ENCODE peak calls at places on chromosome 4, in eight cellular contexts. One of them, this sample, is unnamed. For H3K4me1, the result is how much of the 10 kb centered on the place peaks cover.

GRCh38 chr4:23922535-23923115 is 32.8 kb upstream of the PPARGC1A start:
- DNase-seq in pancreas: no peak
- DNase-seq in OCI-LY7: no peak
- DNase-seq in hepatocyte: no peak
- DNase-seq in colonic mucosa: no peak
- DNase-seq in testis: no peak
- DNase-seq in tibial artery: no peak
- DNase-seq in effector memory CD4-positive, alpha-beta T cell: no peak
- DNase-seq in this sample: no peak

GRCh38 chr4:17687237-17687857 is 72.9 kb downstream of the MED28 start:
- DNase-seq in OCI-LY7: no peak
- DNase-seq in testis: no peak
- DNase-seq in colonic mucosa: no peak
- DNase-seq in hepatocyte: no peak
- DNase-seq in tibial artery: no peak
- DNase-seq in pancreas: no peak
- DNase-seq in effector memory CD4-positive, alpha-beta T cell: no peak
- DNase-seq in this sample: no peak

GRCh38 chr4:7650606-7651400 is 216.1 kb upstream of the PSAPL1 start:
- DNase-seq in testis: peak
- DNase-seq in hepatocyte: peak
- DNase-seq in colonic mucosa: no peak
- DNase-seq in effector memory CD4-positive, alpha-beta T cell: no peak
- DNase-seq in pancreas: no peak
- DNase-seq in OCI-LY7: peak
- DNase-seq in tibial artery: no peak
- DNase-seq in this sample: no peak

GRCh38 chr4:109967798-109968520 is 55.3 kb downstream of the EGF start:
- DNase-seq in tibial artery: no peak
- DNase-seq in pancreas: no peak
- DNase-seq in effector memory CD4-positive, alpha-beta T cell: no peak
- DNase-seq in colonic mucosa: peak
- DNase-seq in testis: no peak
- DNase-seq in hepatocyte: no peak
- DNase-seq in OCI-LY7: no peak
- DNase-seq in this sample: no peak

GRCh38 chr4:141038428-141038827 is 94.8 kb downstream of the RNF150 start:
- DNase-seq in OCI-LY7: no peak
- DNase-seq in pancreas: no peak
- DNase-seq in testis: no peak
- DNase-seq in effector memory CD4-positive, alpha-beta T cell: no peak
- DNase-seq in hepatocyte: no peak
- DNase-seq in tibial artery: no peak
- DNase-seq in colonic mucosa: no peak
- DNase-seq in this sample: no peak

GRCh38 chr4:184253072-184253420 is 35.4 kb upstream of the ENPP6 start:
- DNase-seq in tibial artery: no peak
- DNase-seq in colonic mucosa: no peak
- DNase-seq in OCI-LY7: no peak
- DNase-seq in effector memory CD4-positive, alpha-beta T cell: no peak
- DNase-seq in pancreas: no peak
- DNase-seq in testis: no peak
- DNase-seq in hepatocyte: no peak
- DNase-seq in this sample: no peak

GRCh38 chr4:159227378-159227777 is 124.5 kb downstream of the RAPGEF2 start:
- DNase-seq in testis: no peak
- DNase-seq in OCI-LY7: no peak
- DNase-seq in effector memory CD4-positive, alpha-beta T cell: no peak
- DNase-seq in hepatocyte: no peak
- DNase-seq in pancreas: no peak
- DNase-seq in colonic mucosa: no peak
- DNase-seq in tibial artery: no peak
- DNase-seq in this sample: no peak

GRCh38 chr4:88728146-88728545 is 30.5 kb upstream of the NAP1L5 start:
- DNase-seq in colonic mucosa: no peak
- DNase-seq in OCI-LY7: no peak
- DNase-seq in testis: no peak
- DNase-seq in hepatocyte: no peak
- DNase-seq in pancreas: no peak
- DNase-seq in effector memory CD4-positive, alpha-beta T cell: no peak
- DNase-seq in tibial artery: peak
- DNase-seq in this sample: no peak

GRCh38 chr4:2789801-2790582 is 2.9 kb upstream of the SH3BP2 start:
- DNase-seq in effector memory CD4-positive, alpha-beta T cell: no peak
- DNase-seq in tibial artery: peak
- DNase-seq in colonic mucosa: no peak
- DNase-seq in testis: no peak
- DNase-seq in hepatocyte: peak
- DNase-seq in OCI-LY7: no peak
- DNase-seq in pancreas: no peak
- DNase-seq in this sample: no peak

GRCh38 chr4:77009511-77010120 is 60.1 kb downstream of the SEPTIN11 start:
- DNase-seq in OCI-LY7: no peak
- DNase-seq in tibial artery: no peak
- DNase-seq in pancreas: no peak
- DNase-seq in effector memory CD4-positive, alpha-beta T cell: no peak
- DNase-seq in testis: no peak
- DNase-seq in colonic mucosa: no peak
- DNase-seq in hepatocyte: no peak
- DNase-seq in this sample: no peak

GRCh38 chr4:77010841-77011354 is 61.3 kb downstream of the SEPTIN11 start:
- DNase-seq in colonic mucosa: no peak
- DNase-seq in pancreas: no peak
- DNase-seq in tibial artery: no peak
- DNase-seq in testis: no peak
- DNase-seq in hepatocyte: no peak
- DNase-seq in OCI-LY7: no peak
- DNase-seq in effector memory CD4-positive, alpha-beta T cell: no peak
- DNase-seq in this sample: no peak

GRCh38 chr4:77003400-77003799 is 53.8 kb downstream of the SEPTIN11 start:
- DNase-seq in testis: no peak
- DNase-seq in effector memory CD4-positive, alpha-beta T cell: no peak
- DNase-seq in hepatocyte: no peak
- DNase-seq in pancreas: no peak
- DNase-seq in tibial artery: no peak
- DNase-seq in OCI-LY7: no peak
- DNase-seq in colonic mucosa: no peak
- DNase-seq in this sample: no peak

GRCh38 chr4:77007358-77008230 is 58.0 kb downstream of the SEPTIN11 start:
- DNase-seq in OCI-LY7: no peak
- DNase-seq in tibial artery: no peak
- DNase-seq in effector memory CD4-positive, alpha-beta T cell: no peak
- DNase-seq in colonic mucosa: no peak
- DNase-seq in pancreas: no peak
- DNase-seq in hepatocyte: no peak
- DNase-seq in testis: no peak
- DNase-seq in this sample: peak

DNA sequence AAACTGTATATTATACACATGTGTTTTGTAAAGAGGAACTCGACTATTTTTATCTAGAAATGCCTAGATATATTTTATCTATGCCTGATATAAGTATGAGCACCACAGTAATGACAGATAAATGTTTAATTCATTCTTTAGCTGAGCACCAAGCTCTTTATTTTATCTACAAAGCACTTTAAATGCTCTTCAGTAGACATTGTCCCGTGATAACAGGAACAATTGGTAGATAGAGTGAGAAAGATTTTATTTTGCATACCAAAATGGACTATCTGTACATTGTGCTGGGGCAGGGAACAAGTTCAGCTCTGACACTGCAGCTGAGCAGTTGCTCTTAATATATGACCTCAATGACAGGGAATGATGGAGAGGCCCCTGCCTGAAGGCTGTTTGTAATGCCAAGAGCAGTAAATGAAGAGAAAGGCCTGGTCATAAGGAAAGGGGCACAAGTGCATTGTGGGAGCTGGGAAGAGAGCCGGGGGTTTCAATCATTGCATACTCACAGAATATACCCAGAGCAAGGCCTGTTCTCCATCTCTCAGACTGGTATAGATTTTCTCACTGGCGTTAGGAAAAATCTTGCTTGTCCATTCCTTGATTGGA is 57.3 kb downstream of the SEPTIN11 start:
- DNase-seq in hepatocyte: no peak
- DNase-seq in effector memory CD4-positive, alpha-beta T cell: no peak
- DNase-seq in testis: no peak
- DNase-seq in colonic mucosa: no peak
- DNase-seq in OCI-LY7: no peak
- DNase-seq in pancreas: no peak
- DNase-seq in tibial artery: no peak
- DNase-seq in this sample: no peak
- H3K4me1 ChIP-seq in hepatocyte: under half
- H3K4me1 ChIP-seq in effector memory CD4-positive, alpha-beta T cell: under half
- H3K4me1 ChIP-seq in testis: under half
- H3K4me1 ChIP-seq in colonic mucosa: under half
- H3K4me1 ChIP-seq in OCI-LY7: under half
- H3K4me1 ChIP-seq in pancreas: under half
- H3K4me1 ChIP-seq in tibial artery: under half
- H3K4me1 ChIP-seq in this sample: under half

GRCh38 chr4:163343604-163344146 is at the start of gene NPY5R:
- DNase-seq in tibial artery: peak
- DNase-seq in testis: peak
- DNase-seq in hepatocyte: peak
- DNase-seq in colonic mucosa: no peak
- DNase-seq in OCI-LY7: no peak
- DNase-seq in effector memory CD4-positive, alpha-beta T cell: no peak
- DNase-seq in pancreas: peak
- DNase-seq in this sample: no peak
- H3K4me3 ChIP-seq in tibial artery: peak
- H3K4me3 ChIP-seq in testis: peak
- H3K4me3 ChIP-seq in hepatocyte: peak
- H3K4me3 ChIP-seq in colonic mucosa: peak
- H3K4me3 ChIP-seq in OCI-LY7: no peak
- H3K4me3 ChIP-seq in effector memory CD4-positive, alpha-beta T cell: no peak
- H3K4me3 ChIP-seq in pancreas: peak
- H3K4me3 ChIP-seq in this sample: no peak

GRCh38 chr4:128623508-128624215 is 185.8 kb upstream of the JADE1 start:
- DNase-seq in tibial artery: no peak
- DNase-seq in testis: no peak
- DNase-seq in hepatocyte: no peak
- DNase-seq in OCI-LY7: no peak
- DNase-seq in effector memory CD4-positive, alpha-beta T cell: no peak
- DNase-seq in colonic mucosa: no peak
- DNase-seq in pancreas: no peak
- DNase-seq in this sample: no peak
- H3K4me1 ChIP-seq in tibial artery: under half
- H3K4me1 ChIP-seq in testis: under half
- H3K4me1 ChIP-seq in hepatocyte: under half
- H3K4me1 ChIP-seq in OCI-LY7: under half
- H3K4me1 ChIP-seq in effector memory CD4-positive, alpha-beta T cell: under half
- H3K4me1 ChIP-seq in colonic mucosa: under half
- H3K4me1 ChIP-seq in pancreas: under half
- H3K4me1 ChIP-seq in this sample: under half

GRCh38 chr4:80049813-80050534 is 23.1 kb downstream of the ANTXR2 start:
- DNase-seq in hepatocyte: no peak
- DNase-seq in pancreas: no peak
- DNase-seq in effector memory CD4-positive, alpha-beta T cell: no peak
- DNase-seq in colonic mucosa: no peak
- DNase-seq in tibial artery: no peak
- DNase-seq in testis: no peak
- DNase-seq in OCI-LY7: no peak
- DNase-seq in this sample: no peak
- H3K4me3 ChIP-seq in hepatocyte: no peak
- H3K4me3 ChIP-seq in pancreas: no peak
- H3K4me3 ChIP-seq in effector memory CD4-positive, alpha-beta T cell: no peak
- H3K4me3 ChIP-seq in colonic mucosa: no peak
- H3K4me3 ChIP-seq in tibial artery: no peak
- H3K4me3 ChIP-seq in testis: no peak
- H3K4me3 ChIP-seq in OCI-LY7: no peak
- H3K4me3 ChIP-seq in this sample: no peak

GRCh38 chr4:38768968-38769394 is 13.8 kb downstream of the TLR10 start:
- DNase-seq in testis: no peak
- DNase-seq in pancreas: no peak
- DNase-seq in colonic mucosa: no peak
- DNase-seq in tibial artery: no peak
- DNase-seq in OCI-LY7: no peak
- DNase-seq in effector memory CD4-positive, alpha-beta T cell: no peak
- DNase-seq in hepatocyte: no peak
- DNase-seq in this sample: no peak
- H3K4me1 ChIP-seq in testis: under half
- H3K4me1 ChIP-seq in pancreas: under half
- H3K4me1 ChIP-seq in colonic mucosa: under half
- H3K4me1 ChIP-seq in tibial artery: under half
- H3K4me1 ChIP-seq in OCI-LY7: under half
- H3K4me1 ChIP-seq in effector memory CD4-positive, alpha-beta T cell: under half
- H3K4me1 ChIP-seq in hepatocyte: under half
- H3K4me1 ChIP-seq in this sample: under half

This sample was measured in naive thymus-derived CD4-positive, alpha-beta T cell.